ENCODE peak calls at places on chromosomes 5 and 9, in ten cellular contexts. U, W, R, A, J, F, C, K, H and I are unnamed samples.

GRCh38 chr5:73096239-73096575 is 24.2 kb upstream of the TMEM171 start:
- DNase-seq in W (no peak), H (no peak), C (no peak), F (no peak), K (no peak), R (no peak), A (no peak), J (no peak), U (no peak), I (no peak)

GRCh38 chr9:128919409-128919808 is 1.4 kb upstream of the PHYHD1 start:
- DNase-seq in C (no peak), J (no peak), K (no peak), A (no peak), F (no peak), R (no peak), U (no peak), H (no peak), W (no peak), I (no peak)

GRCh38 chr9:19675492-19675891 is 113.3 kb downstream of the SLC24A2 start:
- DNase-seq in R (no peak), C (no peak), U (no peak), F (no peak), H (no peak), W (no peak), J (no peak), A (no peak), K (no peak), I (no peak)

GRCh38 chr5:66851306-66851705 is 255.1 kb downstream of the MAST4 start:
- DNase-seq in F (no peak), R (no peak), K (no peak), U (no peak), J (no peak), W (no peak), H (no peak), C (no peak), A (no peak), I (no peak)

GRCh38 chr9:36450110-36450732 is 50.2 kb upstream of the RNF38 start:
- DNase-seq in U (peak; percentile 74), C (peak; percentile 14), R (no peak), A (peak; percentile 68), W (peak; percentile 16), F (no peak), J (no peak), H (peak; percentile 25), K (no peak), I (peak; percentile 46)

GRCh38 chr5:122311888-122312669 is at the start of gene SNCAIP:
- DNase-seq in R (peak; percentile 26), A (peak; percentile 24), F (no peak), J (no peak), C (peak; percentile 59), H (peak; percentile 16), W (peak; percentile 64), K (no peak), U (peak; percentile 92), I (peak; percentile 49)

GRCh38 chr9:108466238-108466637 is 389.5 kb downstream of the ACTL7B start:
- DNase-seq in W (no peak), H (no peak), J (no peak), F (no peak), K (no peak), R (no peak), C (no peak), U (no peak), A (no peak), I (no peak)

GRCh38 chr9:101312661-101313060 is 72.1 kb downstream of the BAAT start:
- DNase-seq in H (no peak), U (no peak), F (no peak), C (no peak), A (no peak), J (no peak), W (no peak), R (no peak), K (no peak), I (no peak)

GRCh38 chr5:173333900-173334685 is 5.9 kb upstream of the STC2 start:
- DNase-seq in K (no peak), W (no peak), C (no peak), U (no peak), H (no peak), R (no peak), F (no peak), J (no peak), A (no peak), I (no peak)

GRCh38 chr5:109750407-109750806 is 60.7 kb downstream of the MAN2A1 start:
- DNase-seq in U (no peak), J (no peak), F (no peak), K (no peak), R (no peak), C (no peak), H (no peak), W (no peak), A (no peak), I (no peak)

GRCh38 chr5:1392261-1392660 is 47.4 kb upstream of the CLPTM1L start:
- DNase-seq in W (no peak), J (no peak), A (no peak), R (no peak), H (no peak), U (no peak), F (no peak), K (no peak), C (no peak), I (no peak)

GRCh38 chr5:44885903-44886302 is 77.2 kb downstream of the MRPS30 start:
- DNase-seq in H (no peak), R (no peak), K (no peak), F (no peak), W (no peak), U (no peak), C (no peak), J (no peak), A (no peak), I (no peak)

GRCh38 chr5:97658116-97658900 is 475.3 kb upstream of the RIOK2 start:
- DNase-seq in F (no peak), J (no peak), W (no peak), R (no peak), A (no peak), C (no peak), U (peak; percentile 33), K (no peak), H (no peak), I (no peak)

GRCh38 chr9:116662633-116663032 is 24.5 kb upstream of the TRIM32 start:
- DNase-seq in F (no peak), K (no peak), A (no peak), J (no peak), R (no peak), C (no peak), H (no peak), W (no peak), U (no peak), I (no peak)

GRCh38 chr5:12934722-12935121 is 1009.8 kb downstream of the DNAH5 start:
- DNase-seq in H (no peak), K (no peak), J (peak; percentile 52), F (no peak), W (no peak), U (peak; percentile 74), A (no peak), C (no peak), R (no peak), I (no peak)